ENCODE peak calls at places on chromosomes 6 and 20, in ten cellular contexts. X, F, Q, P, H, U, W, T, C and O are unnamed samples. For H3K27me3, the result is how much of the 10 kb centered on the place peaks cover.

GRCh38 chr20:9500121-9500911 is 14.1 kb upstream of the LAMP5 start:
- DNase-seq in U (no peak), W (no peak), X (no peak), H (peak), T (no peak), Q (no peak), C (peak), F (no peak), P (no peak), O (no peak)

GRCh38 chr6:123829302-123829953 is 25.8 kb downstream of the NKAIN2 start:
- DNase-seq in H (no peak), X (peak), Q (no peak), P (no peak), F (peak), U (no peak), T (no peak), C (peak), W (no peak), O (no peak)

GRCh38 chr6:7106752-7107577 is 796 bp upstream of the RREB1 start:
- DNase-seq in W (peak), X (no peak), U (peak), F (peak), T (no peak), H (peak), P (peak), C (peak), Q (peak), O (peak)

GRCh38 chr20:2304180-2304579 is 8.4 kb downstream of the TGM3 start:
- DNase-seq in F (no peak), C (no peak), P (no peak), T (no peak), W (no peak), U (no peak), X (no peak), H (no peak), Q (no peak), O (no peak)

GRCh38 chr6:168120390-168121307 is 41.6 kb upstream of the FRMD1 start:
- DNase-seq in F (no peak), U (no peak), X (no peak), W (no peak), Q (no peak), C (no peak), T (no peak), H (no peak), P (no peak), O (no peak)

GRCh38 chr6:40918035-40918651 is 120.9 kb downstream of the UNC5CL start:
- DNase-seq in T (no peak), U (no peak), X (no peak), C (no peak), P (no peak), Q (no peak), H (no peak), F (no peak), W (no peak), O (no peak)

GRCh38 chr20:24950128-24950835 is 1.2 kb downstream of the CST7 start:
- DNase-seq in U (no peak), H (no peak), F (no peak), C (no peak), X (no peak), T (no peak), P (peak), Q (no peak), W (no peak), O (no peak)

GRCh38 chr20:56411759-56412472 is at the start of gene CASS4:
- DNase-seq in T (no peak), U (no peak), P (peak), W (no peak), C (peak), X (peak), F (peak), Q (peak), H (peak), O (no peak)

GRCh38 chr6:9208956-9209355 is 773.6 kb upstream of the SLC35B3 start:
- DNase-seq in W (no peak), X (no peak), H (no peak), U (no peak), P (no peak), T (no peak), C (no peak), F (no peak), Q (no peak), O (no peak)

GRCh38 chr6:80250391-80250997 is 144.0 kb downstream of the BCKDHB start:
- DNase-seq in U (no peak), Q (no peak), X (no peak), T (no peak), H (no peak), P (no peak), W (no peak), F (no peak), C (peak), O (no peak)

GRCh38 chr6:33197431-33198048 is 2.9 kb downstream of the RXRB start:
- DNase-seq in P (peak), Q (peak), W (peak), U (no peak), T (no peak), H (peak), C (peak), X (peak), F (peak), O (no peak)

GRCh38 chr6:157989541-157990289 is 8.1 kb downstream of the SYNJ2 start:
- DNase-seq in C (peak), Q (peak), W (no peak), H (peak), F (no peak), P (no peak), T (no peak), U (peak), X (peak), O (peak)

DNA sequence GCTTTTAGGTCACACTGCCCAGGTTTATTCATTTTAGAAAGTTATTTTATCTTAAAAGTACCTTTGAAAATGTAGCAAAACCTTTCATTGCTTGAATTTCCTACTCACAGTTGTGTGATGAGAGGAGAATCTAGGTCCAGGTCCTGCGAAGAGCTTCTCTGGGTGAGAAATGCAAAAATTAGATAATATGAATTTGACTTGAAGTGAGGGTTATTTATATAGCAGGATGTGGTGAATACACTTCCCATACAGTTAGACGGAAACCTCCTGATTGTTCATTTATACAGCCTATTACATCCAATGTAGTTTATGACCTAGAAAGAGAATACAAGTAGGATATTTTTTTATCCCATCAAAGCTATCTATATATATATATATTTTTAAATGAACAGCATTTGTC is 30.5 kb downstream of the CDKAL1 start:
- DNase-seq in H (no peak), C (peak), X (no peak), P (no peak), U (no peak), T (no peak), Q (no peak), W (peak), F (no peak), O (no peak)
- H3K27me3 ChIP-seq in H (under half), C (under half), X (under half), P (under half), U (under half), T (under half), Q (under half), W (under half), F (under half), O (under half)

DNA sequence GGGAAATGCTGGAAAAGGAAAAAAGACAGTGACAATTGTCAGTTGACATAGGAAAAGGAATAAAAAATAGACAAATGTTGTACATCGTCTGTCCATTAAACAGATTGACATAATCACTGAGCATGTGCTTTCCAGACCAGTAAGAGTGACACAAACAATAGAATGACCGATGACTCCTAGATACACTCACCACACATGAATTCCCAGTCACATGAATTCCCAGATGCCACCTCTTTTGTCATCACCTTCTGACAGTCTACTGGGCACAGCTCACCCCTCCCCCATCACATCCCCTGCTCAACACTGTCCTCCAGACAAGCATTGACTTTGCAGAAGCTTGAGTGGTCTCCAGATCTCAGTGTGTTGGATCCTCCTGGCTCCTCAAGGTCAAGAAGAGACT is 25.9 kb downstream of the POM121L2 start:
- DNase-seq in F (no peak), Q (no peak), T (no peak), C (no peak), U (no peak), W (no peak), H (no peak), X (no peak), P (no peak), O (no peak)
- TF ChIP-seq CTCF in F (no peak), Q (no peak), T (no peak), C (no peak), U (no peak), W (no peak), H (no peak), X (no peak), P (no peak), O (no peak)

DNA sequence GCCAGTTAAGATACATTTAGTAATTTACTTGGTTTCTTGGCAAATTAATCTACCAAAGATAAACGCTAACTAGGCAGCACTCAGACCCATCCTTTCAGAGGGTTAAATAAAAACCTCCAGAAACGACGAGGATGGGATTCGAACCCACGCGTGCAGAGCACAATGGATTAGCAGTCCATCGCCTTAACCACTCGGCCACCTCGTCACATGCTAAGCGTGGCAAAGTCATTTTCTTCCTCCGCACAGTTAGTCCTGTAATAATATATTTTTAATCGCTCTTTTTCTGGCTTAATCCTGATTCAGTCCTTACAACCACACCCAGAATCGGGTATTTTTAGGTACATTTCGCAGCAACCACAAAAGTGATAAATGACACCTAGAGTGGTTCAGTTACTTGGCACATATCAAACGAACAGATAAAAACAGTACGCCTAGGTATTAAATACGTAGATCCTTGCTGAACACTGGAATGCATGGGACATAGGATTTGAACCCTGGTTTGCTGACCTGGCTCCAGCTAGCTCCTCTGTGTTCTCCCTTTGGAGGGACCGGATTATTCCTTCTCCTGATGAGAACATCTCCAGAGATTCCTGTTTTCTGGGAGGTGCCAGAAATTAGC is 71.6 kb downstream of the GPX5 start:
- DNase-seq in H (peak), W (peak), P (no peak), T (no peak), X (peak), C (peak), Q (no peak), U (peak), F (peak), O (no peak)
- H3K4me3 ChIP-seq in H (peak), W (peak), P (no peak), T (no peak), X (peak), C (peak), Q (peak), U (peak), F (peak), O (peak)

DNA sequence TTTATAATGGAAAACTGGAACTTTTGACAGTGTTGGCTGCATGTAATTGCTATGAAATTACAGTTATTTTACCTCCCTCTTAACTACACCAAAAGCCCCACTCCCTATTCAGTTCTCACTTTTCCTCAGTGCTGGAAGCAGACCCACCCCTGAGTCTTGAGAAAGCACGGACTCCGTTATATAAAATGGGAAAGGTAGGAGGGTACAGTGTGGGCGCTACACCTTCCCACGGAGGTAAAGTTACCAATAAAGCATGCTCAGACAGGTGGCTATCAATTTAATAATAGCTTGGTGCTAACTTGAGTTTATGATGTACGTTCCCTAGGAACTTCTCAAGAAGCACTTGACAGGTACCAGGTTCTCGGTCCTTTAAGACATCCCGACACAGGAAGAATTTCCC is 59.0 kb downstream of the CLIC5 start:
- DNase-seq in W (no peak), C (no peak), U (no peak), T (no peak), Q (no peak), H (no peak), X (no peak), P (no peak), F (no peak), O (no peak)
- H3K27me3 ChIP-seq in W (under half), C (under half), U (under half), T (under half), Q (under half), H (under half), X (under half), P (under half), F (under half), O (under half)

GRCh38 chr20:53224851-53225250 is 252.7 kb downstream of the TSHZ2 start:
- DNase-seq in P (no peak), X (peak), H (no peak), C (peak), F (no peak), U (no peak), T (no peak), W (no peak), Q (peak), O (no peak)
- TF ChIP-seq CTCF in P (no peak), X (no peak), H (no peak), C (no peak), F (no peak), U (no peak), T (no peak), W (no peak), Q (no peak), O (no peak)

GRCh38 chr6:166168616-166169548 is 1.2 kb upstream of the TBXT start:
- DNase-seq in X (no peak), H (no peak), Q (no peak), T (no peak), C (no peak), P (no peak), U (no peak), F (no peak), W (no peak), O (no peak)
- H3K4me3 ChIP-seq in X (no peak), H (peak), Q (peak), T (peak), C (no peak), P (no peak), U (no peak), F (no peak), W (peak), O (peak)

GRCh38 chr20:47057661-47058060 is 163.0 kb downstream of the EYA2 start:
- DNase-seq in Q (no peak), U (no peak), F (no peak), C (no peak), P (no peak), W (no peak), X (no peak), H (no peak), T (no peak), O (no peak)

GRCh38 chr20:47054945-47055344 is 160.3 kb downstream of the EYA2 start:
- DNase-seq in P (no peak), F (no peak), C (no peak), Q (no peak), U (no peak), X (no peak), W (no peak), T (no peak), H (no peak), O (no peak)

GRCh38 chr20:47055699-47056369 is 161.2 kb downstream of the EYA2 start:
- DNase-seq in P (no peak), Q (no peak), W (no peak), H (peak), U (no peak), X (peak), T (no peak), F (no peak), C (peak), O (no peak)

GRCh38 chr20:47051936-47052566 is 157.4 kb downstream of the EYA2 start:
- DNase-seq in F (no peak), Q (no peak), H (no peak), U (no peak), X (no peak), C (no peak), P (no peak), T (no peak), W (no peak), O (no peak)

DNA sequence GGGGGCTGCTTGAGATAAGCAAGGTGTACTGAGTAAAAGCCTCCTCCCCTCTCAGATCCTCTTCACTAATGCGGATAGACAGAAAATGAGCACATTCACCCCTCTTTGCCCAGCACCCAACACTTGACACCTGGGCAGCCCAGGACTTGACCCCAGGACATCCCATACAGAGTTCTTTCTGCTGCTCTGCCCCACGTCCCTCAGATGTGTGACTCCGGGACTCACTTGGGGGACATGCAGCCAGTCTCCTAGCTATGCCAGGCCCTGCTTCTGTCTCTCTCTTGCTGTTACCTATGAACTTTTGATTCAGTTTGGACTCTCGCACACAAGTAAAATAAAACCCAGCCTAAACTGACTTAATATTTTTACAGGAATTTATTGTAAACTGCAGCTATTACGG is 159.9 kb downstream of the EYA2 start:
- DNase-seq in W (no peak), X (no peak), U (no peak), T (no peak), C (no peak), H (no peak), P (no peak), Q (no peak), F (no peak), O (no peak)
- H3K27me3 ChIP-seq in W (under half), X (under half), U (under half), T (under half), C (under half), H (under half), P (under half), Q (under half), F (under half), O (under half)

GRCh38 chr6:43434441-43434840 is 7.1 kb downstream of the ABCC10 start:
- DNase-seq in U (no peak), W (no peak), F (no peak), Q (no peak), C (no peak), X (no peak), T (no peak), P (no peak), H (no peak), O (no peak)
- TF ChIP-seq CTCF in U (no peak), W (no peak), F (no peak), Q (no peak), C (no peak), X (no peak), T (no peak), P (no peak), H (no peak), O (no peak)